ENCODE peak calls at places on chromosomes 1 and 21, in eight cellular contexts. H, F, P, R, U, Z, X and N are unnamed samples.

GRCh38 chr1:226979517-226980121 is 39.5 kb downstream of the COQ8A start:
- DNase-seq in F (no peak), U (peak), X (no peak), R (no peak), Z (no peak), H (no peak), P (no peak), N (no peak)

GRCh38 chr1:234957330-234958065 is 171.1 kb downstream of the TOMM20 start:
- DNase-seq in H (no peak), X (peak), F (no peak), Z (no peak), U (peak), R (no peak), P (peak), N (no peak)

GRCh38 chr1:171138973-171139372 is 46.1 kb upstream of the FMO2 start:
- DNase-seq in X (no peak), U (no peak), H (no peak), R (no peak), P (no peak), F (no peak), Z (no peak), N (no peak)

GRCh38 chr1:11598461-11598860 is 55.8 kb downstream of the FBXO2 start:
- DNase-seq in F (no peak), H (no peak), Z (no peak), X (no peak), P (peak), R (no peak), U (no peak), N (no peak)

GRCh38 chr1:12525311-12526181 is 92.5 kb downstream of the DHRS3 start:
- DNase-seq in Z (peak), H (no peak), P (no peak), U (peak), R (no peak), F (no peak), X (no peak), N (no peak)

GRCh38 chr1:7046314-7046713 is 261.1 kb downstream of the CAMTA1 start:
- DNase-seq in H (peak), R (peak), P (peak), U (no peak), Z (no peak), F (no peak), X (no peak), N (no peak)

GRCh38 chr21:31198575-31198974 is 145.5 kb downstream of the TIAM1 start:
- DNase-seq in R (no peak), U (no peak), F (no peak), H (peak), Z (no peak), P (peak), X (peak), N (peak)

GRCh38 chr1:156838972-156839371 is 19.9 kb downstream of the INSRR start:
- DNase-seq in Z (peak), R (no peak), X (peak), H (no peak), P (peak), F (peak), U (no peak), N (peak)

GRCh38 chr1:54004481-54005049 is 13.4 kb downstream of the LDLRAD1 start:
- DNase-seq in R (no peak), P (no peak), Z (no peak), U (no peak), F (no peak), X (no peak), H (no peak), N (no peak)

GRCh38 chr1:232767381-232768074 is 37.7 kb upstream of the MAP10 start:
- DNase-seq in P (peak), R (peak), X (no peak), Z (no peak), F (peak), H (no peak), U (peak), N (no peak)